ENCODE peak calls at places on chromosomes 6 and 20, in nine cellular contexts. J, N, Z, O, X, R, Y, F and V are unnamed samples.

GRCh38 chr20:4344660-4345059 is 329.3 kb upstream of the RNF24 start:
- DNase-seq in J (no peak), N (no peak), Z (no peak), O (no peak), X (no peak), R (no peak), Y (no peak), F (no peak), V (no peak)

GRCh38 chr20:51803157-51803854 is 985 bp upstream of the SALL4 start:
- DNase-seq in J (no peak), N (no peak), Z (no peak), O (no peak), X (no peak), R (no peak), Y (no peak), F (no peak), V (no peak)

GRCh38 chr6:90483116-90483839 is 103.6 kb downstream of the MAP3K7 start:
- DNase-seq in J (no peak), N (no peak), Z (no peak), O (no peak), X (no peak), R (no peak), Y (no peak), F (no peak), V (no peak)

GRCh38 chr20:25399038-25399430 is 8.4 kb upstream of the ABHD12 start:
- DNase-seq in J (peak; percentile 44), N (peak; percentile 41), Z (peak; percentile 50), O (peak; percentile 38), X (peak; percentile 38), R (peak; percentile 29), Y (peak; percentile 84), F (no peak), V (peak; percentile 29)

GRCh38 chr6:143027058-143027457 is 33.6 kb upstream of the AIG1 start:
- DNase-seq in J (peak; percentile 35), N (peak; percentile 5), Z (peak; percentile 37), O (peak; percentile 35), X (no peak), R (no peak), Y (no peak), F (peak; percentile 19), V (peak; percentile 15)

GRCh38 chr6:152232494-152233151 is 404.5 kb downstream of the SYNE1 start:
- DNase-seq in J (peak; percentile 35), N (peak; percentile 5), Z (peak; percentile 12), O (no peak), X (no peak), R (no peak), Y (no peak), F (no peak), V (no peak)

GRCh38 chr6:72643214-72643613 is 21.4 kb downstream of the KCNQ5 start:
- DNase-seq in J (no peak), N (no peak), Z (no peak), O (no peak), X (no peak), R (no peak), Y (no peak), F (no peak), V (no peak)

GRCh38 chr20:20713244-20713765 is 861 bp upstream of the RALGAPA2 start:
- DNase-seq in J (no peak), N (no peak), Z (no peak), O (no peak), X (no peak), R (no peak), Y (no peak), F (peak; percentile 23), V (no peak)

GRCh38 chr6:154474636-154475428 is 35.7 kb downstream of the CNKSR3 start:
- DNase-seq in J (peak; percentile 96), N (peak; percentile 65), Z (no peak), O (no peak), X (no peak), R (no peak), Y (no peak), F (no peak), V (no peak)

GRCh38 chr20:6835609-6836008 is 68.1 kb downstream of the BMP2 start:
- DNase-seq in J (no peak), N (no peak), Z (no peak), O (no peak), X (no peak), R (no peak), Y (no peak), F (no peak), V (no peak)

GRCh38 chr6:135586844-135587243 is 89.3 kb upstream of the AHI1 start:
- DNase-seq in J (peak; percentile 71), N (no peak), Z (no peak), O (no peak), X (no peak), R (no peak), Y (no peak), F (no peak), V (no peak)

GRCh38 chr6:6863957-6864639 is 243.7 kb upstream of the RREB1 start:
- DNase-seq in J (no peak), N (no peak), Z (no peak), O (no peak), X (no peak), R (no peak), Y (no peak), F (no peak), V (no peak)

GRCh38 chr20:54078296-54078695 is 7.9 kb upstream of the BCAS1 start:
- DNase-seq in J (no peak), N (no peak), Z (peak; percentile 26), O (no peak), X (no peak), R (peak; percentile 73), Y (peak; percentile 92), F (no peak), V (peak; percentile 27)

GRCh38 chr6:133682506-133683290 is 206.2 kb upstream of the TCF21 start:
- DNase-seq in J (no peak), N (no peak), Z (no peak), O (no peak), X (no peak), R (no peak), Y (no peak), F (no peak), V (no peak)

GRCh38 chr6:156258981-156259380 is 518.2 kb upstream of the ARID1B start:
- DNase-seq in J (no peak), N (no peak), Z (no peak), O (no peak), X (no peak), R (no peak), Y (no peak), F (no peak), V (no peak)

GRCh38 chr20:53778041-53778516 is 184.4 kb upstream of the ZNF217 start:
- DNase-seq in J (no peak), N (no peak), Z (no peak), O (no peak), X (no peak), R (no peak), Y (no peak), F (peak; percentile 86), V (no peak)

GRCh38 chr6:160462551-160463109 is 114.5 kb downstream of the SLC22A3 start:
- DNase-seq in J (peak; percentile 71), N (peak; percentile 15), Z (no peak), O (peak; percentile 51), X (no peak), R (peak; percentile 68), Y (peak; percentile 93), F (no peak), V (no peak)

GRCh38 chr6:93418113-93418447 is 1.3 kb downstream of the EPHA7 start:
- DNase-seq in J (no peak), N (no peak), Z (no peak), O (no peak), X (no peak), R (no peak), Y (no peak), F (no peak), V (no peak)

GRCh38 chr6:157224178-157224956 is 99.0 kb downstream of the TMEM242 start:
- DNase-seq in J (no peak), N (no peak), Z (no peak), O (peak; percentile 66), X (no peak), R (peak; percentile 41), Y (no peak), F (no peak), V (peak; percentile 72)